ENCODE peak calls at places on chromosomes 11 and 22, in ten cellular contexts. J, C, F, X, S, G, E, A, Q and D are unnamed samples.

GRCh38 chr11:81886406-81887075 is 847.1 kb downstream of the FAM181B start:
- DNase-seq in J (no peak), E (no peak), A (no peak), X (no peak), Q (no peak), S (no peak), G (no peak), C (no peak), F (no peak), D (no peak)

GRCh38 chr11:120304526-120304925 is 20.6 kb upstream of the TLCD5 start:
- DNase-seq in C (no peak), G (no peak), A (no peak), Q (no peak), X (no peak), S (peak), F (no peak), J (no peak), E (no peak), D (no peak)

GRCh38 chr11:73139476-73140198 is 2.5 kb downstream of the FCHSD2 start:
- DNase-seq in E (no peak), G (no peak), A (no peak), Q (no peak), J (no peak), X (no peak), C (no peak), S (peak), F (no peak), D (peak)

GRCh38 chr22:27476729-27477128 is 324.8 kb downstream of the MN1 start:
- DNase-seq in A (no peak), G (no peak), E (no peak), F (no peak), S (peak), C (no peak), J (no peak), X (no peak), Q (no peak), D (peak)

GRCh38 chr11:34633990-34634725 is 13.3 kb downstream of the EHF start:
- DNase-seq in E (no peak), G (no peak), X (no peak), J (no peak), F (peak), S (peak), C (no peak), Q (no peak), A (no peak), D (no peak)

GRCh38 chr11:62393735-62394134 is 25.1 kb upstream of the SCGB1A1 start:
- DNase-seq in E (no peak), A (no peak), J (no peak), Q (no peak), G (no peak), X (no peak), S (no peak), C (no peak), F (no peak), D (no peak)

GRCh38 chr11:16825968-16826367 is 87.5 kb downstream of the C11orf58 start:
- DNase-seq in F (no peak), E (no peak), G (no peak), J (no peak), A (no peak), C (no peak), Q (no peak), X (no peak), S (no peak), D (no peak)

GRCh38 chr11:35907648-35908431 is 36.0 kb upstream of the LDLRAD3 start:
- DNase-seq in J (no peak), E (no peak), C (no peak), X (no peak), S (peak), F (no peak), Q (no peak), A (no peak), G (no peak), D (no peak)

GRCh38 chr11:64534950-64535349 is 56.1 kb upstream of the SLC22A12 start:
- DNase-seq in C (no peak), G (no peak), Q (peak), E (no peak), A (peak), X (no peak), F (no peak), S (no peak), J (no peak), D (no peak)

GRCh38 chr11:75815345-75815983 is 454 bp downstream of the UVRAG start:
- DNase-seq in Q (no peak), A (no peak), J (no peak), G (peak), S (peak), X (peak), E (no peak), C (peak), F (peak), D (no peak)

GRCh38 chr11:116733959-116734517 is 38.7 kb downstream of the BUD13 start:
- DNase-seq in S (no peak), E (no peak), A (no peak), J (no peak), G (no peak), F (no peak), C (no peak), X (no peak), Q (no peak), D (no peak)

GRCh38 chr11:19680824-19681368 is 31.7 kb upstream of the NAV2 start:
- DNase-seq in J (no peak), G (no peak), C (no peak), A (no peak), Q (no peak), E (no peak), S (peak), X (no peak), F (no peak), D (no peak)

GRCh38 chr11:125379565-125380343 is 116.3 kb downstream of the FEZ1 start:
- DNase-seq in X (no peak), Q (no peak), E (no peak), A (no peak), F (no peak), C (no peak), J (no peak), G (no peak), S (no peak), D (no peak)

GRCh38 chr22:46504586-46504985 is 32.8 kb downstream of the CELSR1 start:
- DNase-seq in E (no peak), Q (no peak), C (no peak), A (no peak), G (no peak), F (no peak), J (no peak), S (no peak), X (no peak), D (no peak)

GRCh38 chr11:80136991-80137390 is 696.2 kb upstream of the TENM4 start:
- DNase-seq in E (no peak), F (no peak), A (no peak), X (no peak), Q (no peak), G (no peak), S (peak), J (no peak), C (no peak), D (no peak)

GRCh38 chr22:33166206-33166605 is 108.0 kb upstream of the SYN3 start:
- DNase-seq in A (no peak), X (no peak), J (no peak), S (no peak), G (no peak), Q (no peak), C (no peak), F (no peak), E (no peak), D (no peak)

GRCh38 chr11:1236316-1237127 is 13.7 kb downstream of the MUC5B start:
- DNase-seq in X (no peak), F (no peak), G (no peak), E (peak), J (no peak), S (no peak), C (no peak), A (peak), Q (no peak), D (no peak)

GRCh38 chr11:113255096-113255495 is 59.3 kb upstream of the TTC12 start:
- DNase-seq in A (no peak), S (no peak), F (no peak), X (no peak), Q (no peak), J (no peak), G (no peak), C (no peak), E (no peak), D (no peak)

GRCh38 chr11:18671246-18671645 is 27.3 kb upstream of the TMEM86A start:
- DNase-seq in J (no peak), S (no peak), A (no peak), E (no peak), Q (no peak), G (peak), X (no peak), C (no peak), F (no peak), D (no peak)